ENCODE peak calls at places on chromosome 11, in ten cellular contexts. E, U, Z, G, V, P, M, O, W and C are unnamed samples.

GRCh38 chr11:108432783-108433182 is 34.5 kb downstream of the C11orf65 start:
- DNase-seq in G (peak; percentile 38), V (no peak), U (peak; percentile 42), E (no peak), Z (peak; percentile 3), P (peak; percentile 5), M (no peak), W (no peak), O (peak; percentile 6), C (peak; percentile 3)

GRCh38 chr11:102630598-102631448 is 5.7 kb upstream of the MMP20 start:
- DNase-seq in U (no peak), E (no peak), P (peak; percentile 41), O (no peak), V (no peak), M (no peak), W (no peak), G (no peak), Z (no peak), C (no peak)

GRCh38 chr11:103055174-103055890 is 36.6 kb downstream of the DCUN1D5 start:
- DNase-seq in Z (peak; percentile 22), G (peak; percentile 71), V (no peak), U (peak; percentile 65), M (peak; percentile 54), E (no peak), O (peak; percentile 33), W (peak; percentile 61), P (peak; percentile 73), C (peak; percentile 79)

GRCh38 chr11:10211470-10211869 is 82.5 kb downstream of the SBF2 start:
- DNase-seq in U (no peak), M (no peak), Z (no peak), E (no peak), G (no peak), W (no peak), P (no peak), V (no peak), O (no peak), C (no peak)

GRCh38 chr11:6387811-6388599 is 2.3 kb upstream of the SMPD1 start:
- DNase-seq in P (peak; percentile 39), E (no peak), Z (no peak), V (no peak), M (no peak), O (no peak), W (no peak), U (peak; percentile 51), G (no peak), C (peak; percentile 36)

GRCh38 chr11:18010977-18011586 is 1.8 kb downstream of the SERGEF start:
- DNase-seq in U (no peak), G (no peak), V (no peak), P (no peak), E (no peak), M (no peak), Z (peak; percentile 37), O (no peak), W (no peak), C (peak; percentile 13)

GRCh38 chr11:30346068-30346688 is 23.3 kb downstream of the ARL14EP start:
- DNase-seq in W (peak; percentile 82), E (no peak), M (peak; percentile 81), P (peak; percentile 74), G (peak; percentile 64), V (no peak), Z (peak; percentile 73), U (peak; percentile 62), O (peak; percentile 25), C (peak; percentile 74)

GRCh38 chr11:128903248-128904041 is 12.3 kb downstream of the KCNJ5 start:
- DNase-seq in M (no peak), Z (no peak), E (peak; percentile 60), O (peak; percentile 84), W (peak; percentile 50), U (peak; percentile 59), P (no peak), V (no peak), G (no peak), C (peak; percentile 61)

GRCh38 chr11:95089620-95090542 is at the start of gene ENDOD1:
- DNase-seq in Z (peak; percentile 91), O (peak; percentile 83), U (peak; percentile 74), M (peak; percentile 88), W (peak; percentile 94), G (peak; percentile 90), E (peak; percentile 83), V (peak; percentile 81), P (peak; percentile 78), C (peak; percentile 96)

GRCh38 chr11:66686100-66686785 is 8.6 kb upstream of the RBM4B start:
- DNase-seq in U (no peak), M (no peak), W (no peak), E (no peak), V (no peak), P (no peak), G (no peak), O (peak; percentile 92), Z (no peak), C (no peak)

GRCh38 chr11:116853461-116854073 is 16.1 kb upstream of the APOA1 start:
- DNase-seq in M (peak; percentile 71), V (no peak), E (no peak), O (peak; percentile 96), Z (no peak), U (peak; percentile 96), G (peak; percentile 99), W (no peak), P (peak; percentile 90), C (peak; percentile 96)

GRCh38 chr11:107859459-107860239 is 1.1 kb upstream of the SLC35F2 start:
- DNase-seq in P (no peak), O (peak; percentile 27), G (peak; percentile 84), E (peak; percentile 50), M (peak; percentile 53), W (peak; percentile 81), Z (peak; percentile 29), V (peak; percentile 69), U (no peak), C (peak; percentile 58)

GRCh38 chr11:69664901-69665300 is 10.3 kb downstream of the LTO1 start:
- DNase-seq in G (no peak), V (no peak), M (no peak), Z (no peak), P (no peak), E (no peak), W (no peak), O (no peak), U (no peak), C (no peak)

GRCh38 chr11:71428861-71429435 is 19.2 kb downstream of the DHCR7 start:
- DNase-seq in G (no peak), U (no peak), P (peak; percentile 46), O (no peak), W (no peak), E (no peak), V (no peak), M (no peak), Z (no peak), C (no peak)
- H3K4me2 ChIP-seq in G (no peak overlapping the region), U (no peak overlapping the region), P (no peak overlapping the region), O (no peak overlapping the region), W (no peak overlapping the region), E (no peak overlapping the region), V (no peak overlapping the region), M (no peak overlapping the region), Z (no peak overlapping the region), C (no peak overlapping the region)

DNA sequence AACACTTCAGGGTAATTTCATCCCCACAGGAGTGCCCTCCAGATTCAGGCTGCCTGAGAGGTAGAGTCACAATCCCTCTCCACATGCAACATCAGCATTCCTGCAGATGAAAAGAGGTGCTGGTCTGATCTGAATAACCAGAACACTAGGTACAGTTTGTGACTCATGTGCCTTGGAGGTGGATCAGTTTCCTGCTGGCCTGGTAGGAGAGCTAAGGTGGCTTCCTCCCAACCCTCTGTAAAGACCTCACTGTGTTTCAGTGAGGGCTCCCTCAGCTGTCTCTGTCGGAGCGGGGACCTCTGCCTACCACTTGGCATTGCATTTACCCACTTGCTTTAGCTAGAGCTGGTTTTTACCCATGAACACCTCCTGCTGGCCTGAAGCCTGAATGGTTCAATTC is 7.6 kb downstream of the OR9G1 start:
- DNase-seq in E (no peak), W (no peak), P (no peak), G (no peak), M (no peak), V (no peak), Z (no peak), O (peak; percentile 69), U (no peak), C (no peak)
- H3K4me2 ChIP-seq in E (no peak overlapping the region), W (no peak overlapping the region), P (no peak overlapping the region), G (no peak overlapping the region), M (no peak overlapping the region), V (no peak overlapping the region), Z (no peak overlapping the region), O (peak overlapping the region; percentile 25), U (no peak overlapping the region), C (no peak overlapping the region)

GRCh38 chr11:11668781-11669180 is 47.0 kb upstream of the GALNT18 start:
- DNase-seq in W (no peak), P (no peak), M (no peak), U (no peak), V (no peak), O (no peak), G (no peak), Z (no peak), E (no peak), C (no peak)
- H3K4me2 ChIP-seq in W (no peak overlapping the region), P (no peak overlapping the region), M (no peak overlapping the region), U (no peak overlapping the region), V (no peak overlapping the region), O (no peak overlapping the region), G (no peak overlapping the region), Z (no peak overlapping the region), E (no peak overlapping the region), C (no peak overlapping the region)

GRCh38 chr11:27623945-27624523 is 76.2 kb downstream of the BDNF start:
- DNase-seq in V (no peak), P (no peak), O (no peak), G (no peak), M (no peak), E (no peak), U (no peak), Z (no peak), W (no peak), C (no peak)

GRCh38 chr11:27626269-27626937 is 73.9 kb downstream of the BDNF start:
- DNase-seq in G (no peak), P (no peak), W (no peak), Z (no peak), V (no peak), E (no peak), U (no peak), O (no peak), M (no peak), C (no peak)

GRCh38 chr11:27625347-27625912 is 74.8 kb downstream of the BDNF start:
- DNase-seq in E (no peak), Z (no peak), M (no peak), P (no peak), U (no peak), W (no peak), O (no peak), V (no peak), G (no peak), C (no peak)

GRCh38 chr11:27627979-27628378 is 72.3 kb downstream of the BDNF start:
- DNase-seq in O (no peak), Z (no peak), U (no peak), M (no peak), W (no peak), G (no peak), E (no peak), P (no peak), V (no peak), C (no peak)

DNA sequence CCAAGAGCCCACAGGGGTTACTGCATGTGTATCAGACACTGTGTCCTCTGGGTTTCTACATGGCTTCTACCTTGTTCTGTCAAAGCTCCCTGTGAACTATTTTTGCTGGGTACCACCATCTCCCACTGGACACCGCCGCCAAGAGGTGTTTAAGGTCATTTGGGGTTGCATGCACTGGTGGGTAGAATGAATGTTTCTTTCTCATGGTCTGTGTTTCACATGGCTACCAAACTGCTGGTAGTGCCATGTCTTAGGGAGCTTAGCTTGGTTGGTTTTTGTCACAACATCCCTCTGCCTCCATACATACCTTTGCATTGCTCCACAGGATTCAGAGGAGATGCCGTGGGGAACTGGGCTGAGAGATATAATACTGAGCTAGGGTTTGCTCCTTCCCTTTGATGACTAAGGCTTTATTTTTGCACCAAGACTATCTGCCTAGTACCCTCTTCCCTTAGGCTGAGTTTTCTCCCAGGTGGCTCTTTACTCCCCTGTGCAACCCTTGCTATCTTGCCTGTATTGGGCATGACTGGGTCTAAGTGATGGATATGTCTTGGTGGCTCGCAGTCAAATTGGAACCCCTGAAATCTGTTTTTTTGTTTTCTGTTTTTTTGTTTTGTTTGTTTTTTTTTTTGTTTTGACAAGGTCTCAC is 73.2 kb downstream of the BDNF start:
- DNase-seq in W (no peak), Z (no peak), G (no peak), U (no peak), M (no peak), O (no peak), V (no peak), E (peak; percentile 49), P (no peak), C (no peak)
- H3K4me2 ChIP-seq in W (no peak overlapping the region), Z (no peak overlapping the region), G (no peak overlapping the region), U (no peak overlapping the region), M (no peak overlapping the region), O (no peak overlapping the region), V (no peak overlapping the region), E (no peak overlapping the region), P (no peak overlapping the region), C (no peak overlapping the region)